ENCODE peak calls at places on chromosomes 5 and 9, in six cellular contexts. M is anterior cingulate cortex; A is memory B cell; U is stimulated activated CD8-positive, alpha-beta memory T cell treated with anti-CD3 and anti-CD28 coated beads, Interleukin-4, amount 100 ng/mL, for 1 hour; V is left ventricle myocardium superior; L is H54. P is an unnamed sample.

GRCh38 chr9:121857941-121858340 is 206.5 kb downstream of the DAB2IP start:
- DNase-seq in A (no peak), L (no peak), V (no peak), M (no peak), U (no peak), P (no peak)

GRCh38 chr5:162842725-162843124 is 594.7 kb upstream of the CCNG1 start:
- DNase-seq in U (no peak), L (no peak), A (no peak), V (no peak), M (no peak), P (no peak)

GRCh38 chr9:4062966-4063365 is 236.9 kb downstream of the GLIS3 start:
- DNase-seq in V (no peak), U (no peak), M (no peak), L (no peak), A (no peak), P (no peak)

GRCh38 chr5:98635631-98636030 is 137.8 kb upstream of the RGMB start:
- DNase-seq in M (no peak), L (no peak), V (no peak), U (no peak), A (no peak), P (no peak)

GRCh38 chr5:99285606-99286005 is 356.8 kb upstream of the CHD1 start:
- DNase-seq in U (no peak), A (no peak), V (no peak), L (no peak), M (no peak), P (no peak)

GRCh38 chr5:152288499-152288898 is 116.6 kb downstream of the NMUR2 start:
- DNase-seq in U (no peak), V (peak), M (no peak), L (no peak), A (no peak), P (no peak)

GRCh38 chr9:92846662-92847145 is 31.1 kb downstream of the ZNF484 start:
- DNase-seq in A (no peak), V (no peak), L (no peak), M (no peak), U (no peak), P (no peak)

GRCh38 chr5:123720955-123721354 is 209.0 kb downstream of the CSNK1G3 start:
- DNase-seq in L (no peak), U (no peak), V (no peak), A (no peak), M (no peak), P (no peak)

GRCh38 chr9:107734231-107735014 is 244.9 kb upstream of the KLF4 start:
- DNase-seq in M (no peak), V (peak), U (no peak), A (no peak), L (no peak), P (peak)

GRCh38 chr5:17248999-17249634 is 31.7 kb downstream of the BASP1 start:
- DNase-seq in V (no peak), A (no peak), M (no peak), L (peak), U (no peak), P (peak)

GRCh38 chr5:154467655-154468354 is 10.2 kb downstream of the HAND1 start:
- DNase-seq in M (peak), A (peak), V (peak), L (peak), U (peak), P (peak)

P was measured in PC-9.